ENCODE peak calls at places on chromosomes 11 and 22, in ten cellular contexts. One of them, this sample, is unnamed.

GRCh38 chr11:45079943-45080719 is 66.3 kb upstream of the PRDM11 start:
- DNase-seq in NCI-H1105: no peak
- DNase-seq in stimulated activated CD8-positive, alpha-beta memory T cell treated with anti-CD3 and anti-CD28 coated beads, Interleukin-15, amount 100 ng/mL, for 1 hour: peak
- DNase-seq in cerebellar nuclear complex: no peak
- DNase-seq in T-helper 1 cell: peak
- DNase-seq in hepatocyte: no peak
- DNase-seq in AG04450: no peak
- DNase-seq in lower leg skin: no peak
- DNase-seq in GM13977: no peak
- DNase-seq in astrocyte of the cerebellum: no peak
- DNase-seq in this sample: no peak

GRCh38 chr11:113888848-113889247 is 13.5 kb upstream of the USP28 start:
- DNase-seq in T-helper 1 cell: no peak
- DNase-seq in hepatocyte: no peak
- DNase-seq in stimulated activated CD8-positive, alpha-beta memory T cell treated with anti-CD3 and anti-CD28 coated beads, Interleukin-15, amount 100 ng/mL, for 1 hour: no peak
- DNase-seq in astrocyte of the cerebellum: no peak
- DNase-seq in cerebellar nuclear complex: no peak
- DNase-seq in lower leg skin: no peak
- DNase-seq in AG04450: no peak
- DNase-seq in NCI-H1105: no peak
- DNase-seq in GM13977: no peak
- DNase-seq in this sample: no peak

GRCh38 chr11:12220305-12220704 is 109.9 kb downstream of the MICAL2 start:
- DNase-seq in T-helper 1 cell: no peak
- DNase-seq in astrocyte of the cerebellum: no peak
- DNase-seq in stimulated activated CD8-positive, alpha-beta memory T cell treated with anti-CD3 and anti-CD28 coated beads, Interleukin-15, amount 100 ng/mL, for 1 hour: no peak
- DNase-seq in lower leg skin: no peak
- DNase-seq in GM13977: no peak
- DNase-seq in AG04450: no peak
- DNase-seq in NCI-H1105: no peak
- DNase-seq in cerebellar nuclear complex: peak
- DNase-seq in hepatocyte: no peak
- DNase-seq in this sample: no peak

GRCh38 chr11:96114178-96115070 is 190.5 kb upstream of the MTMR2 start:
- DNase-seq in AG04450: no peak
- DNase-seq in astrocyte of the cerebellum: no peak
- DNase-seq in cerebellar nuclear complex: no peak
- DNase-seq in lower leg skin: no peak
- DNase-seq in GM13977: peak
- DNase-seq in T-helper 1 cell: no peak
- DNase-seq in stimulated activated CD8-positive, alpha-beta memory T cell treated with anti-CD3 and anti-CD28 coated beads, Interleukin-15, amount 100 ng/mL, for 1 hour: no peak
- DNase-seq in hepatocyte: no peak
- DNase-seq in NCI-H1105: peak
- DNase-seq in this sample: no peak

GRCh38 chr11:83545911-83546310 is 259.7 kb upstream of the CCDC90B start:
- DNase-seq in NCI-H1105: no peak
- DNase-seq in T-helper 1 cell: no peak
- DNase-seq in hepatocyte: no peak
- DNase-seq in cerebellar nuclear complex: no peak
- DNase-seq in GM13977: no peak
- DNase-seq in lower leg skin: no peak
- DNase-seq in astrocyte of the cerebellum: no peak
- DNase-seq in stimulated activated CD8-positive, alpha-beta memory T cell treated with anti-CD3 and anti-CD28 coated beads, Interleukin-15, amount 100 ng/mL, for 1 hour: no peak
- DNase-seq in AG04450: no peak
- DNase-seq in this sample: peak

GRCh38 chr11:130504317-130504716 is 55.9 kb downstream of the ADAMTS15 start:
- DNase-seq in AG04450: no peak
- DNase-seq in NCI-H1105: no peak
- DNase-seq in cerebellar nuclear complex: no peak
- DNase-seq in stimulated activated CD8-positive, alpha-beta memory T cell treated with anti-CD3 and anti-CD28 coated beads, Interleukin-15, amount 100 ng/mL, for 1 hour: no peak
- DNase-seq in astrocyte of the cerebellum: no peak
- DNase-seq in GM13977: no peak
- DNase-seq in T-helper 1 cell: no peak
- DNase-seq in hepatocyte: no peak
- DNase-seq in lower leg skin: no peak
- DNase-seq in this sample: no peak

GRCh38 chr11:125082611-125083311 is 19.7 kb downstream of the SLC37A2 start:
- DNase-seq in GM13977: no peak
- DNase-seq in AG04450: no peak
- DNase-seq in lower leg skin: peak
- DNase-seq in stimulated activated CD8-positive, alpha-beta memory T cell treated with anti-CD3 and anti-CD28 coated beads, Interleukin-15, amount 100 ng/mL, for 1 hour: no peak
- DNase-seq in cerebellar nuclear complex: no peak
- DNase-seq in NCI-H1105: no peak
- DNase-seq in T-helper 1 cell: no peak
- DNase-seq in astrocyte of the cerebellum: peak
- DNase-seq in hepatocyte: peak
- DNase-seq in this sample: no peak

GRCh38 chr11:70547386-70547785 is 149.1 kb downstream of the CTTN start:
- DNase-seq in AG04450: no peak
- DNase-seq in hepatocyte: no peak
- DNase-seq in cerebellar nuclear complex: no peak
- DNase-seq in stimulated activated CD8-positive, alpha-beta memory T cell treated with anti-CD3 and anti-CD28 coated beads, Interleukin-15, amount 100 ng/mL, for 1 hour: no peak
- DNase-seq in NCI-H1105: no peak
- DNase-seq in GM13977: no peak
- DNase-seq in astrocyte of the cerebellum: no peak
- DNase-seq in T-helper 1 cell: no peak
- DNase-seq in lower leg skin: no peak
- DNase-seq in this sample: no peak

GRCh38 chr11:63802637-63803414 is 10.4 kb upstream of the SPINDOC start:
- DNase-seq in astrocyte of the cerebellum: no peak
- DNase-seq in stimulated activated CD8-positive, alpha-beta memory T cell treated with anti-CD3 and anti-CD28 coated beads, Interleukin-15, amount 100 ng/mL, for 1 hour: no peak
- DNase-seq in NCI-H1105: no peak
- DNase-seq in hepatocyte: no peak
- DNase-seq in lower leg skin: no peak
- DNase-seq in GM13977: no peak
- DNase-seq in AG04450: no peak
- DNase-seq in cerebellar nuclear complex: no peak
- DNase-seq in T-helper 1 cell: no peak
- DNase-seq in this sample: no peak

GRCh38 chr11:124633355-124633754 is 10.7 kb downstream of the TBRG1 start:
- DNase-seq in GM13977: no peak
- DNase-seq in astrocyte of the cerebellum: no peak
- DNase-seq in AG04450: no peak
- DNase-seq in T-helper 1 cell: no peak
- DNase-seq in cerebellar nuclear complex: no peak
- DNase-seq in NCI-H1105: no peak
- DNase-seq in lower leg skin: no peak
- DNase-seq in stimulated activated CD8-positive, alpha-beta memory T cell treated with anti-CD3 and anti-CD28 coated beads, Interleukin-15, amount 100 ng/mL, for 1 hour: no peak
- DNase-seq in hepatocyte: no peak
- DNase-seq in this sample: no peak

GRCh38 chr11:108568183-108568858 is 25.2 kb downstream of the EXPH5 start:
- DNase-seq in astrocyte of the cerebellum: no peak
- DNase-seq in hepatocyte: no peak
- DNase-seq in lower leg skin: no peak
- DNase-seq in NCI-H1105: no peak
- DNase-seq in stimulated activated CD8-positive, alpha-beta memory T cell treated with anti-CD3 and anti-CD28 coated beads, Interleukin-15, amount 100 ng/mL, for 1 hour: no peak
- DNase-seq in cerebellar nuclear complex: peak
- DNase-seq in AG04450: no peak
- DNase-seq in GM13977: no peak
- DNase-seq in T-helper 1 cell: no peak
- DNase-seq in this sample: no peak

GRCh38 chr11:126510621-126511370 is 155.3 kb downstream of the ST3GAL4 start:
- DNase-seq in astrocyte of the cerebellum: peak
- DNase-seq in GM13977: no peak
- DNase-seq in hepatocyte: no peak
- DNase-seq in stimulated activated CD8-positive, alpha-beta memory T cell treated with anti-CD3 and anti-CD28 coated beads, Interleukin-15, amount 100 ng/mL, for 1 hour: no peak
- DNase-seq in lower leg skin: no peak
- DNase-seq in AG04450: no peak
- DNase-seq in T-helper 1 cell: no peak
- DNase-seq in NCI-H1105: no peak
- DNase-seq in cerebellar nuclear complex: no peak
- DNase-seq in this sample: no peak

GRCh38 chr11:61551630-61552029 is 29.2 kb downstream of the SYT7 start:
- DNase-seq in astrocyte of the cerebellum: no peak
- DNase-seq in AG04450: no peak
- DNase-seq in hepatocyte: no peak
- DNase-seq in stimulated activated CD8-positive, alpha-beta memory T cell treated with anti-CD3 and anti-CD28 coated beads, Interleukin-15, amount 100 ng/mL, for 1 hour: no peak
- DNase-seq in T-helper 1 cell: no peak
- DNase-seq in lower leg skin: no peak
- DNase-seq in NCI-H1105: no peak
- DNase-seq in cerebellar nuclear complex: peak
- DNase-seq in GM13977: no peak
- DNase-seq in this sample: no peak

GRCh38 chr11:61567286-61568061 is 13.4 kb downstream of the SYT7 start:
- DNase-seq in AG04450: peak
- DNase-seq in GM13977: peak
- DNase-seq in hepatocyte: peak
- DNase-seq in stimulated activated CD8-positive, alpha-beta memory T cell treated with anti-CD3 and anti-CD28 coated beads, Interleukin-15, amount 100 ng/mL, for 1 hour: peak
- DNase-seq in lower leg skin: peak
- DNase-seq in T-helper 1 cell: peak
- DNase-seq in astrocyte of the cerebellum: peak
- DNase-seq in NCI-H1105: no peak
- DNase-seq in cerebellar nuclear complex: no peak
- DNase-seq in this sample: no peak

GRCh38 chr22:32661296-32661695 is 140.2 kb upstream of the TIMP3 start:
- DNase-seq in AG04450: peak
- DNase-seq in stimulated activated CD8-positive, alpha-beta memory T cell treated with anti-CD3 and anti-CD28 coated beads, Interleukin-15, amount 100 ng/mL, for 1 hour: no peak
- DNase-seq in astrocyte of the cerebellum: peak
- DNase-seq in T-helper 1 cell: no peak
- DNase-seq in NCI-H1105: no peak
- DNase-seq in cerebellar nuclear complex: no peak
- DNase-seq in GM13977: no peak
- DNase-seq in lower leg skin: peak
- DNase-seq in hepatocyte: peak
- DNase-seq in this sample: no peak

GRCh38 chr11:123822022-123822421 is 15.9 kb upstream of the OR6M1 start:
- DNase-seq in lower leg skin: no peak
- DNase-seq in NCI-H1105: no peak
- DNase-seq in hepatocyte: peak
- DNase-seq in astrocyte of the cerebellum: no peak
- DNase-seq in GM13977: peak
- DNase-seq in AG04450: no peak
- DNase-seq in stimulated activated CD8-positive, alpha-beta memory T cell treated with anti-CD3 and anti-CD28 coated beads, Interleukin-15, amount 100 ng/mL, for 1 hour: no peak
- DNase-seq in cerebellar nuclear complex: no peak
- DNase-seq in T-helper 1 cell: no peak
- DNase-seq in this sample: no peak

GRCh38 chr22:46356496-46357185 is 21.1 kb downstream of the TRMU start:
- DNase-seq in hepatocyte: no peak
- DNase-seq in stimulated activated CD8-positive, alpha-beta memory T cell treated with anti-CD3 and anti-CD28 coated beads, Interleukin-15, amount 100 ng/mL, for 1 hour: no peak
- DNase-seq in GM13977: no peak
- DNase-seq in NCI-H1105: no peak
- DNase-seq in cerebellar nuclear complex: no peak
- DNase-seq in T-helper 1 cell: no peak
- DNase-seq in lower leg skin: no peak
- DNase-seq in AG04450: no peak
- DNase-seq in astrocyte of the cerebellum: no peak
- DNase-seq in this sample: no peak

GRCh38 chr11:820655-821512 is 2.2 kb downstream of the PNPLA2 start:
- DNase-seq in astrocyte of the cerebellum: no peak
- DNase-seq in GM13977: no peak
- DNase-seq in lower leg skin: peak
- DNase-seq in AG04450: no peak
- DNase-seq in cerebellar nuclear complex: no peak
- DNase-seq in hepatocyte: peak
- DNase-seq in stimulated activated CD8-positive, alpha-beta memory T cell treated with anti-CD3 and anti-CD28 coated beads, Interleukin-15, amount 100 ng/mL, for 1 hour: no peak
- DNase-seq in T-helper 1 cell: no peak
- DNase-seq in NCI-H1105: no peak
- DNase-seq in this sample: no peak

GRCh38 chr22:43126506-43127165 is 16.1 kb downstream of the BIK start:
- DNase-seq in hepatocyte: peak
- DNase-seq in GM13977: no peak
- DNase-seq in cerebellar nuclear complex: no peak
- DNase-seq in lower leg skin: no peak
- DNase-seq in NCI-H1105: no peak
- DNase-seq in astrocyte of the cerebellum: peak
- DNase-seq in AG04450: peak
- DNase-seq in T-helper 1 cell: no peak
- DNase-seq in stimulated activated CD8-positive, alpha-beta memory T cell treated with anti-CD3 and anti-CD28 coated beads, Interleukin-15, amount 100 ng/mL, for 1 hour: no peak
- DNase-seq in this sample: no peak

GRCh38 chr22:42520663-42521546 is 1.3 kb upstream of the RRP7A start:
- DNase-seq in lower leg skin: no peak
- DNase-seq in GM13977: no peak
- DNase-seq in astrocyte of the cerebellum: no peak
- DNase-seq in NCI-H1105: no peak
- DNase-seq in cerebellar nuclear complex: no peak
- DNase-seq in stimulated activated CD8-positive, alpha-beta memory T cell treated with anti-CD3 and anti-CD28 coated beads, Interleukin-15, amount 100 ng/mL, for 1 hour: no peak
- DNase-seq in AG04450: no peak
- DNase-seq in hepatocyte: no peak
- DNase-seq in T-helper 1 cell: no peak
- DNase-seq in this sample: no peak

GRCh38 chr11:123122341-123122740 is 60.4 kb upstream of the HSPA8 start:
- DNase-seq in hepatocyte: peak
- DNase-seq in cerebellar nuclear complex: peak
- DNase-seq in NCI-H1105: no peak
- DNase-seq in GM13977: no peak
- DNase-seq in stimulated activated CD8-positive, alpha-beta memory T cell treated with anti-CD3 and anti-CD28 coated beads, Interleukin-15, amount 100 ng/mL, for 1 hour: no peak
- DNase-seq in T-helper 1 cell: no peak
- DNase-seq in AG04450: no peak
- DNase-seq in astrocyte of the cerebellum: no peak
- DNase-seq in lower leg skin: no peak
- DNase-seq in this sample: no peak

GRCh38 chr11:45102810-45103621 is 43.4 kb upstream of the PRDM11 start:
- DNase-seq in hepatocyte: peak
- DNase-seq in lower leg skin: peak
- DNase-seq in AG04450: no peak
- DNase-seq in astrocyte of the cerebellum: peak
- DNase-seq in stimulated activated CD8-positive, alpha-beta memory T cell treated with anti-CD3 and anti-CD28 coated beads, Interleukin-15, amount 100 ng/mL, for 1 hour: no peak
- DNase-seq in T-helper 1 cell: peak
- DNase-seq in cerebellar nuclear complex: no peak
- DNase-seq in GM13977: peak
- DNase-seq in NCI-H1105: peak
- DNase-seq in this sample: peak

GRCh38 chr11:123328281-123328680 is 101.8 kb upstream of the GRAMD1B start:
- DNase-seq in hepatocyte: no peak
- DNase-seq in NCI-H1105: no peak
- DNase-seq in stimulated activated CD8-positive, alpha-beta memory T cell treated with anti-CD3 and anti-CD28 coated beads, Interleukin-15, amount 100 ng/mL, for 1 hour: no peak
- DNase-seq in cerebellar nuclear complex: no peak
- DNase-seq in GM13977: no peak
- DNase-seq in AG04450: no peak
- DNase-seq in astrocyte of the cerebellum: no peak
- DNase-seq in T-helper 1 cell: no peak
- DNase-seq in lower leg skin: no peak
- DNase-seq in this sample: no peak

GRCh38 chr11:44989831-44990566 is 39.3 kb upstream of the TP53I11 start:
- DNase-seq in hepatocyte: no peak
- DNase-seq in GM13977: no peak
- DNase-seq in cerebellar nuclear complex: no peak
- DNase-seq in AG04450: no peak
- DNase-seq in stimulated activated CD8-positive, alpha-beta memory T cell treated with anti-CD3 and anti-CD28 coated beads, Interleukin-15, amount 100 ng/mL, for 1 hour: no peak
- DNase-seq in astrocyte of the cerebellum: no peak
- DNase-seq in T-helper 1 cell: no peak
- DNase-seq in lower leg skin: peak
- DNase-seq in NCI-H1105: peak
- DNase-seq in this sample: peak

GRCh38 chr11:126502982-126503381 is 147.5 kb downstream of the ST3GAL4 start:
- DNase-seq in T-helper 1 cell: no peak
- DNase-seq in lower leg skin: no peak
- DNase-seq in GM13977: no peak
- DNase-seq in AG04450: no peak
- DNase-seq in astrocyte of the cerebellum: no peak
- DNase-seq in stimulated activated CD8-positive, alpha-beta memory T cell treated with anti-CD3 and anti-CD28 coated beads, Interleukin-15, amount 100 ng/mL, for 1 hour: no peak
- DNase-seq in cerebellar nuclear complex: no peak
- DNase-seq in NCI-H1105: no peak
- DNase-seq in hepatocyte: no peak
- DNase-seq in this sample: no peak

This sample was measured in NCI-H1092 treated with DMSO at 0.1 percent for 48 hours.